ENCODE peak calls at places on chromosomes 3 and 15, in ten cellular contexts. One of them, this sample, is unnamed.

GRCh38 chr15:76179023-76179422 is 119.2 kb downstream of the TMEM266 start:
- DNase-seq in activated naive CD4-positive, alpha-beta T cell treated with anti-CD3 and anti-CD28 coated beads, Interleukin-2, amount 50 U/mL, for 16 hours: no peak
- DNase-seq in ACHN: no peak
- DNase-seq in T follicular helper cell: no peak
- DNase-seq in HCEC 1CT: no peak
- DNase-seq in cardiac muscle cell: no peak
- DNase-seq in astrocyte of the cerebellum: no peak
- DNase-seq in GM23248: no peak
- DNase-seq in stimulated activated naive CD4-positive, alpha-beta T cell treated with Interleukin-2 at 50 U/mL for 16 hours: no peak
- DNase-seq in Right ventricle myocardium superior: no peak
- DNase-seq in this sample: no peak

GRCh38 chr3:3632439-3632838 is 166.8 kb upstream of the LRRN1 start:
- DNase-seq in activated naive CD4-positive, alpha-beta T cell treated with anti-CD3 and anti-CD28 coated beads, Interleukin-2, amount 50 U/mL, for 16 hours: no peak
- DNase-seq in ACHN: no peak
- DNase-seq in T follicular helper cell: no peak
- DNase-seq in HCEC 1CT: no peak
- DNase-seq in cardiac muscle cell: no peak
- DNase-seq in astrocyte of the cerebellum: no peak
- DNase-seq in GM23248: no peak
- DNase-seq in stimulated activated naive CD4-positive, alpha-beta T cell treated with Interleukin-2 at 50 U/mL for 16 hours: no peak
- DNase-seq in Right ventricle myocardium superior: no peak
- DNase-seq in this sample: no peak

GRCh38 chr15:37087050-37087691 is 13.2 kb downstream of the MEIS2 start:
- DNase-seq in activated naive CD4-positive, alpha-beta T cell treated with anti-CD3 and anti-CD28 coated beads, Interleukin-2, amount 50 U/mL, for 16 hours: no peak
- DNase-seq in ACHN: no peak
- DNase-seq in T follicular helper cell: no peak
- DNase-seq in HCEC 1CT: no peak
- DNase-seq in cardiac muscle cell: no peak
- DNase-seq in astrocyte of the cerebellum: no peak
- DNase-seq in GM23248: no peak
- DNase-seq in stimulated activated naive CD4-positive, alpha-beta T cell treated with Interleukin-2 at 50 U/mL for 16 hours: no peak
- DNase-seq in Right ventricle myocardium superior: no peak
- DNase-seq in this sample: no peak

GRCh38 chr15:50415752-50416404 is 8.3 kb upstream of the USP8 start:
- DNase-seq in activated naive CD4-positive, alpha-beta T cell treated with anti-CD3 and anti-CD28 coated beads, Interleukin-2, amount 50 U/mL, for 16 hours: no peak
- DNase-seq in ACHN: no peak
- DNase-seq in T follicular helper cell: no peak
- DNase-seq in HCEC 1CT: peak; percentile 7
- DNase-seq in cardiac muscle cell: no peak
- DNase-seq in astrocyte of the cerebellum: no peak
- DNase-seq in GM23248: no peak
- DNase-seq in stimulated activated naive CD4-positive, alpha-beta T cell treated with Interleukin-2 at 50 U/mL for 16 hours: no peak
- DNase-seq in Right ventricle myocardium superior: no peak
- DNase-seq in this sample: no peak

GRCh38 chr3:56787258-56787777 is 14.4 kb downstream of the ARHGEF3 start:
- DNase-seq in activated naive CD4-positive, alpha-beta T cell treated with anti-CD3 and anti-CD28 coated beads, Interleukin-2, amount 50 U/mL, for 16 hours: no peak
- DNase-seq in ACHN: no peak
- DNase-seq in T follicular helper cell: no peak
- DNase-seq in HCEC 1CT: no peak
- DNase-seq in cardiac muscle cell: no peak
- DNase-seq in astrocyte of the cerebellum: no peak
- DNase-seq in GM23248: no peak
- DNase-seq in stimulated activated naive CD4-positive, alpha-beta T cell treated with Interleukin-2 at 50 U/mL for 16 hours: no peak
- DNase-seq in Right ventricle myocardium superior: no peak
- DNase-seq in this sample: no peak

GRCh38 chr3:46950177-46950576 is 26.4 kb downstream of the CCDC12 start:
- DNase-seq in activated naive CD4-positive, alpha-beta T cell treated with anti-CD3 and anti-CD28 coated beads, Interleukin-2, amount 50 U/mL, for 16 hours: no peak
- DNase-seq in ACHN: no peak
- DNase-seq in T follicular helper cell: no peak
- DNase-seq in HCEC 1CT: no peak
- DNase-seq in cardiac muscle cell: no peak
- DNase-seq in astrocyte of the cerebellum: no peak
- DNase-seq in GM23248: no peak
- DNase-seq in stimulated activated naive CD4-positive, alpha-beta T cell treated with Interleukin-2 at 50 U/mL for 16 hours: no peak
- DNase-seq in Right ventricle myocardium superior: no peak
- DNase-seq in this sample: no peak

GRCh38 chr3:32313723-32314473 is 75.4 kb downstream of the CMTM8 start:
- DNase-seq in activated naive CD4-positive, alpha-beta T cell treated with anti-CD3 and anti-CD28 coated beads, Interleukin-2, amount 50 U/mL, for 16 hours: peak; percentile 36
- DNase-seq in ACHN: peak; percentile 48
- DNase-seq in T follicular helper cell: no peak
- DNase-seq in HCEC 1CT: peak; percentile 27
- DNase-seq in cardiac muscle cell: no peak
- DNase-seq in astrocyte of the cerebellum: no peak
- DNase-seq in GM23248: peak; percentile 38
- DNase-seq in stimulated activated naive CD4-positive, alpha-beta T cell treated with Interleukin-2 at 50 U/mL for 16 hours: no peak
- DNase-seq in Right ventricle myocardium superior: no peak
- DNase-seq in this sample: no peak

GRCh38 chr15:50854594-50855490 is 53.6 kb upstream of the AP4E1 start:
- DNase-seq in activated naive CD4-positive, alpha-beta T cell treated with anti-CD3 and anti-CD28 coated beads, Interleukin-2, amount 50 U/mL, for 16 hours: no peak
- DNase-seq in ACHN: no peak
- DNase-seq in T follicular helper cell: no peak
- DNase-seq in HCEC 1CT: no peak
- DNase-seq in cardiac muscle cell: no peak
- DNase-seq in astrocyte of the cerebellum: no peak
- DNase-seq in GM23248: peak; percentile 40
- DNase-seq in stimulated activated naive CD4-positive, alpha-beta T cell treated with Interleukin-2 at 50 U/mL for 16 hours: no peak
- DNase-seq in Right ventricle myocardium superior: no peak
- DNase-seq in this sample: no peak

GRCh38 chr15:29789871-29790270 is 32.4 kb downstream of the TJP1 start:
- DNase-seq in activated naive CD4-positive, alpha-beta T cell treated with anti-CD3 and anti-CD28 coated beads, Interleukin-2, amount 50 U/mL, for 16 hours: no peak
- DNase-seq in ACHN: no peak
- DNase-seq in T follicular helper cell: no peak
- DNase-seq in HCEC 1CT: no peak
- DNase-seq in cardiac muscle cell: no peak
- DNase-seq in astrocyte of the cerebellum: no peak
- DNase-seq in GM23248: no peak
- DNase-seq in stimulated activated naive CD4-positive, alpha-beta T cell treated with Interleukin-2 at 50 U/mL for 16 hours: no peak
- DNase-seq in Right ventricle myocardium superior: no peak
- DNase-seq in this sample: no peak